ENCODE peak calls at places on chromosome 17, in five cellular contexts. H is germinal center, V is lung microvascular endothelial cell, K is HEK293T, Q is iPS DF 19.7. C is an unnamed sample.

GRCh38 chr17:37792787-37793186 is 47.9 kb upstream of the HNF1B start:
- DNase-seq in Q (no peak), K (no peak), V (peak), H (no peak), C (no peak)

GRCh38 chr17:1627987-1628855 is at the start of gene SLC43A2:
- DNase-seq in K (peak), V (peak), H (peak), Q (peak), C (peak)

GRCh38 chr17:14458724-14459123 is 157.8 kb downstream of the HS3ST3B1 start:
- DNase-seq in Q (no peak), K (no peak), H (no peak), V (no peak), C (no peak)

GRCh38 chr17:79415365-79415764 is 195.5 kb downstream of the RBFOX3 start:
- DNase-seq in Q (no peak), K (no peak), H (no peak), V (no peak), C (no peak)

GRCh38 chr17:69048634-69049033 is 12.1 kb downstream of the ABCA9 start:
- DNase-seq in V (no peak), Q (no peak), H (no peak), K (no peak), C (no peak)

GRCh38 chr17:62882878-62883277 is 74.8 kb upstream of the MARCHF10 start:
- DNase-seq in H (no peak), Q (no peak), V (no peak), K (no peak), C (no peak)

GRCh38 chr17:64103751-64104364 is 26.1 kb downstream of the ERN1 start:
- DNase-seq in V (peak), K (no peak), Q (no peak), H (no peak), C (peak)

GRCh38 chr17:61409301-61410099 is 9.9 kb downstream of the TBX2 start:
- DNase-seq in K (peak), V (peak), H (peak), Q (no peak), C (peak)

GRCh38 chr17:29663155-29663554 is 40.4 kb upstream of the CORO6 start:
- DNase-seq in H (no peak), Q (no peak), K (no peak), V (peak), C (no peak)

GRCh38 chr17:17159571-17159970 is 46.6 kb downstream of the PLD6 start:
- DNase-seq in K (no peak), H (no peak), Q (no peak), V (no peak), C (no peak)

GRCh38 chr17:57551321-57552079 is 193.6 kb downstream of the CCDC182 start:
- DNase-seq in Q (no peak), V (no peak), H (peak), K (no peak), C (no peak)

GRCh38 chr17:57948555-57949420 is 6.4 kb downstream of the CUEDC1 start:
- DNase-seq in Q (no peak), H (no peak), K (no peak), V (peak), C (peak)

GRCh38 chr17:57143341-57143740 is 58.3 kb downstream of the AKAP1 start:
- DNase-seq in Q (no peak), H (no peak), K (no peak), V (no peak), C (no peak)

GRCh38 chr17:50550661-50551432 is 3.9 kb downstream of the SPATA20 start:
- DNase-seq in K (peak), Q (peak), H (no peak), V (peak), C (peak)

GRCh38 chr17:17535957-17536356 is 39.8 kb upstream of the RASD1 start:
- DNase-seq in Q (no peak), K (no peak), H (no peak), V (no peak), C (peak)

GRCh38 chr17:50638851-50639767 is 4.4 kb downstream of the ABCC3 start:
- DNase-seq in V (peak), H (no peak), Q (no peak), K (no peak), C (peak)

GRCh38 chr17:2068101-2068518 is 13.2 kb downstream of the HIC1 start:
- DNase-seq in H (no peak), Q (no peak), V (no peak), K (no peak), C (no peak)

GRCh38 chr17:29572691-29573557 is 4.4 kb downstream of the TP53I13 start:
- DNase-seq in V (peak), H (peak), Q (no peak), K (no peak), C (no peak)

GRCh38 chr17:79089720-79090502 is 15.3 kb downstream of the ENGASE start:
- DNase-seq in V (no peak), Q (no peak), K (no peak), H (no peak), C (no peak)

GRCh38 chr17:31466096-31466495 is 74.6 kb downstream of the RAB11FIP4 start:
- DNase-seq in Q (no peak), V (no peak), K (no peak), H (no peak), C (no peak)

GRCh38 chr17:52606098-52606497 is 447.6 kb upstream of the CA10 start:
- DNase-seq in K (no peak), Q (no peak), V (no peak), H (no peak), C (no peak)

GRCh38 chr17:80068301-80069160 is 32.1 kb downstream of the CCDC40 start:
- DNase-seq in K (peak), H (no peak), Q (no peak), V (peak), C (no peak)

GRCh38 chr17:34580685-34581445 is 1.5 kb downstream of the TMEM132E start:
- DNase-seq in V (no peak), H (no peak), Q (no peak), K (peak), C (no peak)

GRCh38 chr17:27978689-27979175 is 63.7 kb upstream of the NLK start:
- DNase-seq in V (no peak), H (no peak), K (no peak), Q (no peak), C (no peak)

GRCh38 chr17:33512113-33512512 is 219.0 kb upstream of the ASIC2 start:
- DNase-seq in H (no peak), Q (no peak), K (no peak), V (no peak), C (no peak)

GRCh38 chr17:48483471-48484131 is 47.2 kb downstream of the HOXB1 start:
- DNase-seq in Q (no peak), K (no peak), H (peak), V (peak), C (peak)

GRCh38 chr17:80981062-80981902 is 10.4 kb upstream of the CHMP6 start:
- DNase-seq in H (peak), Q (no peak), K (peak), V (no peak), C (no peak)

GRCh38 chr17:78117027-78117981 is 11.3 kb downstream of the TMC6 start:
- DNase-seq in Q (no peak), K (no peak), H (no peak), V (no peak), C (no peak)

GRCh38 chr17:35766489-35766877 is 5.8 kb downstream of the C17orf50 start:
- DNase-seq in Q (no peak), K (no peak), H (no peak), V (no peak), C (no peak)

GRCh38 chr17:31744541-31744951 is 114.5 kb downstream of the COPRS start:
- DNase-seq in V (no peak), K (no peak), H (no peak), Q (no peak), C (no peak)

GRCh38 chr17:38575781-38576180 is 30.0 kb downstream of the SRCIN1 start:
- DNase-seq in H (no peak), Q (no peak), K (no peak), V (no peak), C (no peak)

GRCh38 chr17:44400226-44400847 is 10.9 kb upstream of the ITGA2B start:
- DNase-seq in Q (no peak), K (no peak), V (peak), H (no peak), C (no peak)

GRCh38 chr17:58529275-58529674 is 14.8 kb upstream of the MTMR4 start:
- DNase-seq in H (no peak), K (no peak), Q (no peak), V (peak), C (no peak)

GRCh38 chr17:70763018-70763417 is 593.7 kb downstream of the KCNJ2 start:
- DNase-seq in Q (no peak), V (no peak), H (no peak), K (no peak), C (no peak)

GRCh38 chr17:2730764-2731353 is 18.6 kb downstream of the CCDC92B start:
- DNase-seq in Q (no peak), H (no peak), V (no peak), K (no peak), C (no peak)

GRCh38 chr17:39244016-39244599 is 18.4 kb upstream of the STAC2 start:
- DNase-seq in Q (no peak), K (no peak), H (no peak), V (no peak), C (no peak)

C was measured in T1000.